ENCODE peak calls at places on chromosome 18, in ten cellular contexts. P, W, G, Y, X, Z, S, R, J and I are unnamed samples.

GRCh38 chr18:28903366-28903765 is 726.4 kb upstream of the CDH2 start:
- DNase-seq in P (peak), W (no peak), G (no peak), Y (no peak), X (no peak), Z (no peak), S (no peak), R (no peak), J (no peak), I (no peak)

GRCh38 chr18:37230762-37231161 is 334.8 kb downstream of the CELF4 start:
- DNase-seq in P (no peak), W (no peak), G (no peak), Y (no peak), X (no peak), Z (no peak), S (no peak), R (no peak), J (no peak), I (no peak)

GRCh38 chr18:31206787-31207381 is 44.2 kb upstream of the DSC1 start:
- DNase-seq in P (peak), W (peak), G (peak), Y (peak), X (peak), Z (no peak), S (no peak), R (no peak), J (no peak), I (peak)

GRCh38 chr18:48385595-48385994 is 23.6 kb downstream of the ZBTB7C start:
- DNase-seq in P (no peak), W (no peak), G (no peak), Y (no peak), X (no peak), Z (no peak), S (no peak), R (no peak), J (no peak), I (no peak)

GRCh38 chr18:21241224-21242131 is 554 bp upstream of the GREB1L start:
- DNase-seq in P (no peak), W (no peak), G (peak), Y (no peak), X (peak), Z (peak), S (no peak), R (no peak), J (peak), I (no peak)

GRCh38 chr18:3529597-3529996 is 79.6 kb downstream of the TGIF1 start:
- DNase-seq in P (no peak), W (no peak), G (no peak), Y (no peak), X (no peak), Z (no peak), S (no peak), R (no peak), J (no peak), I (no peak)

GRCh38 chr18:69002233-69002632 is 204.4 kb downstream of the CCDC102B start:
- DNase-seq in P (no peak), W (no peak), G (no peak), Y (no peak), X (peak), Z (no peak), S (no peak), R (no peak), J (no peak), I (no peak)

GRCh38 chr18:59024829-59025228 is 114.9 kb upstream of the SEC11C start:
- DNase-seq in P (no peak), W (peak), G (peak), Y (peak), X (no peak), Z (no peak), S (no peak), R (no peak), J (no peak), I (no peak)

GRCh38 chr18:54767094-54767493 is 61.2 kb upstream of the RAB27B start:
- DNase-seq in P (no peak), W (peak), G (no peak), Y (no peak), X (no peak), Z (no peak), S (no peak), R (no peak), J (no peak), I (no peak)

GRCh38 chr18:76687271-76688006 is 134.9 kb upstream of the ZNF236 start:
- DNase-seq in P (peak), W (peak), G (no peak), Y (peak), X (peak), Z (no peak), S (peak), R (peak), J (no peak), I (peak)